ENCODE peak calls at places on chromosomes 4 and X, in nine cellular contexts. Y, R, E, K, G, W, U, T and V are unnamed samples.
A peak's percentile ranks its signal among the peaks of the same experiment; 100 is the strongest.

GRCh38 chrX:130626521-130626920 is 224.7 kb downstream of the RBMX2 start:
- DNase-seq in Y (no peak), R (no peak), E (no peak), K (no peak), G (no peak), W (no peak), U (no peak), T (no peak), V (no peak)

GRCh38 chrX:118116308-118117068 is at the start of gene KLHL13:
- DNase-seq in Y (no peak), R (peak; percentile 78), E (peak; percentile 26), K (no peak), G (peak; percentile 92), W (peak; percentile 6), U (no peak), T (peak; percentile 51), V (no peak)

GRCh38 chr4:173990126-173990878 is 293.2 kb downstream of the FBXO8 start:
- DNase-seq in Y (no peak), R (no peak), E (no peak), K (peak; percentile 24), G (no peak), W (no peak), U (no peak), T (peak; percentile 12), V (no peak)

GRCh38 chr4:42420120-42420519 is 22.8 kb downstream of the SHISA3 start:
- DNase-seq in Y (no peak), R (no peak), E (no peak), K (no peak), G (no peak), W (no peak), U (no peak), T (no peak), V (no peak)

GRCh38 chr4:128286474-128287158 is 997 bp downstream of the PGRMC2 start:
- DNase-seq in Y (no peak), R (peak; percentile 34), E (no peak), K (peak; percentile 22), G (peak; percentile 29), W (peak; percentile 25), U (no peak), T (peak; percentile 71), V (no peak)

GRCh38 chrX:36957425-36958328 is 50.5 kb upstream of the FAM47C start:
- DNase-seq in Y (peak; percentile 62), R (no peak), E (peak; percentile 17), K (no peak), G (peak; percentile 36), W (peak; percentile 7), U (no peak), T (peak; percentile 1), V (peak; percentile 44)

GRCh38 chr4:41882622-41883347 is 52.4 kb upstream of the TMEM33 start:
- DNase-seq in Y (peak; percentile 36), R (peak; percentile 79), E (no peak), K (no peak), G (peak; percentile 90), W (peak; percentile 15), U (no peak), T (peak; percentile 35), V (peak; percentile 42)

GRCh38 chr4:177726111-177726510 is 283.9 kb upstream of the AGA start:
- DNase-seq in Y (no peak), R (no peak), E (no peak), K (no peak), G (no peak), W (no peak), U (no peak), T (no peak), V (no peak)

GRCh38 chrX:47623540-47624027 is 3.9 kb upstream of the SYN1 start:
- DNase-seq in Y (peak; percentile 52), R (peak; percentile 40), E (peak; percentile 34), K (no peak), G (peak; percentile 89), W (no peak), U (no peak), T (peak; percentile 69), V (no peak)

GRCh38 chr4:71494539-71494938 is 155.7 kb downstream of the SLC4A4 start:
- DNase-seq in Y (no peak), R (no peak), E (no peak), K (no peak), G (no peak), W (no peak), U (no peak), T (no peak), V (no peak)

GRCh38 chr4:67483868-67484602 is 61.3 kb downstream of the CENPC start:
- DNase-seq in Y (no peak), R (no peak), E (no peak), K (no peak), G (no peak), W (no peak), U (no peak), T (no peak), V (no peak)

GRCh38 chr4:142497606-142498005 is 348.5 kb downstream of the INPP4B start:
- DNase-seq in Y (no peak), R (no peak), E (no peak), K (no peak), G (no peak), W (no peak), U (no peak), T (no peak), V (no peak)

GRCh38 chrX:83916525-83916924 is 55.6 kb downstream of the CYLC1 start:
- DNase-seq in Y (no peak), R (peak; percentile 6), E (peak; percentile 8), K (no peak), G (peak; percentile 22), W (no peak), U (no peak), T (no peak), V (no peak)

GRCh38 chr4:72255269-72255668 is 223.5 kb downstream of the NPFFR2 start:
- DNase-seq in Y (no peak), R (no peak), E (no peak), K (no peak), G (no peak), W (no peak), U (no peak), T (no peak), V (no peak)

GRCh38 chrX:108439434-108439883 is at the start of gene COL4A5:
- DNase-seq in Y (peak; percentile 39), R (peak; percentile 65), E (peak; percentile 16), K (peak; percentile 80), G (no peak), W (peak; percentile 64), U (no peak), T (peak; percentile 79), V (peak; percentile 49)

GRCh38 chrX:154013614-154014360 is 5.9 kb downstream of the IRAK1 start:
- DNase-seq in Y (no peak), R (peak; percentile 60), E (no peak), K (no peak), G (peak; percentile 88), W (no peak), U (no peak), T (peak; percentile 34), V (peak; percentile 41)

GRCh38 chr4:66639361-66639760 is 905.9 kb downstream of the CENPC start:
- DNase-seq in Y (no peak), R (no peak), E (no peak), K (no peak), G (no peak), W (no peak), U (peak; percentile 6), T (peak; percentile 28), V (no peak)

GRCh38 chr4:8398347-8398746 is 42.2 kb downstream of the ACOX3 start:
- DNase-seq in Y (no peak), R (no peak), E (no peak), K (no peak), G (no peak), W (no peak), U (no peak), T (no peak), V (no peak)

GRCh38 chrX:9135901-9136510 is 102.1 kb upstream of the FAM9B start:
- DNase-seq in Y (no peak), R (no peak), E (no peak), K (no peak), G (no peak), W (no peak), U (no peak), T (no peak), V (no peak)

GRCh38 chrX:155949098-155949497 is 48.4 kb upstream of the IL9R start:
- DNase-seq in Y (no peak), R (no peak), E (no peak), K (no peak), G (no peak), W (no peak), U (no peak), T (no peak), V (no peak)
- H3K9me3 ChIP-seq in Y (no peaks in the 10 kb centered on the region), R (no peaks in the 10 kb centered on the region), E (no peaks in the 10 kb centered on the region), K (no peaks in the 10 kb centered on the region), G (no peaks in the 10 kb centered on the region), W (no peaks in the 10 kb centered on the region), U (no peaks in the 10 kb centered on the region), T (no peaks in the 10 kb centered on the region), V (no peaks in the 10 kb centered on the region)

GRCh38 chr4:39255916-39256315 is 73.6 kb downstream of the WDR19 start:
- DNase-seq in Y (no peak), R (no peak), E (no peak), K (no peak), G (no peak), W (no peak), U (no peak), T (peak; percentile 90), V (no peak)
- H3K27ac ChIP-seq in Y (no peak overlapping the region), R (no peak overlapping the region), E (no peak overlapping the region), K (no peak overlapping the region), G (peak overlapping the region; percentile 58), W (no peak overlapping the region), U (peak overlapping the region; percentile 27), T (peak overlapping the region; percentile 91), V (no peak overlapping the region)

GRCh38 chr4:111501946-111502345 is 643.3 kb upstream of the FAM241A start:
- DNase-seq in Y (no peak), R (no peak), E (no peak), K (no peak), G (no peak), W (no peak), U (no peak), T (no peak), V (no peak)

GRCh38 chr4:111499291-111499690 is 646.0 kb upstream of the FAM241A start:
- DNase-seq in Y (no peak), R (no peak), E (no peak), K (no peak), G (no peak), W (no peak), U (no peak), T (no peak), V (no peak)

GRCh38 chr4:111494971-111495370 is 650.3 kb upstream of the FAM241A start:
- DNase-seq in Y (no peak), R (no peak), E (no peak), K (no peak), G (no peak), W (no peak), U (no peak), T (no peak), V (no peak)

GRCh38 chr4:111506706-111507105 is 638.5 kb upstream of the FAM241A start:
- DNase-seq in Y (no peak), R (no peak), E (no peak), K (no peak), G (no peak), W (no peak), U (no peak), T (no peak), V (no peak)

GRCh38 chr4:111500871-111501270 is 644.4 kb upstream of the FAM241A start:
- DNase-seq in Y (no peak), R (no peak), E (no peak), K (no peak), G (no peak), W (no peak), U (no peak), T (no peak), V (no peak)
- TF ChIP-seq POLR2AphosphoS5 in Y (no peak), R (no peak), E (no peak), K (no peak), G (no peak), W (no peak), U (no peak), T (no peak), V (no peak)

GRCh38 chr4:125155251-125155650 is 159.5 kb upstream of the FAT4 start:
- DNase-seq in Y (no peak), R (no peak), E (no peak), K (no peak), G (no peak), W (no peak), U (no peak), T (peak; percentile 89), V (no peak)
- H3K9me3 ChIP-seq in Y (no peaks in the 10 kb centered on the region), R (no peaks in the 10 kb centered on the region), E (no peaks in the 10 kb centered on the region), K (no peaks in the 10 kb centered on the region), G (no peaks in the 10 kb centered on the region), W (no peaks in the 10 kb centered on the region), U (no peaks in the 10 kb centered on the region), T (no peaks in the 10 kb centered on the region), V (no peaks in the 10 kb centered on the region)